ENCODE peak calls at places on chromosomes 13 and 19, in four cellular contexts. B, S, F and U are unnamed samples.

GRCh38 chr13:105914637-105915036 is 620.8 kb downstream of the EFNB2 start:
- DNase-seq in B (no peak), S (peak; percentile 95), F (no peak), U (peak; percentile 38)

GRCh38 chr13:27211771-27212364 is 39.5 kb upstream of the RPL21 start:
- DNase-seq in B (no peak), S (peak; percentile 86), F (no peak), U (peak; percentile 5)

GRCh38 chr13:43054803-43055802 is 31.7 kb downstream of the DNAJC15 start:
- DNase-seq in B (peak; percentile 70), S (peak; percentile 87), F (peak; percentile 43), U (no peak)

GRCh38 chr19:35436477-35437141 is 11.4 kb upstream of the FFAR2 start:
- DNase-seq in B (no peak), S (no peak), F (no peak), U (peak; percentile 60)

GRCh38 chr19:6413291-6413690 is 11.3 kb downstream of the KHSRP start:
- DNase-seq in B (no peak), S (no peak), F (no peak), U (no peak)

GRCh38 chr13:27182844-27183497 is 11.4 kb upstream of the USP12 start:
- DNase-seq in B (no peak), S (peak; percentile 95), F (no peak), U (peak; percentile 53)

GRCh38 chr19:30434797-30435594 is 62.8 kb downstream of the ZNF536 start:
- DNase-seq in B (no peak), S (no peak), F (no peak), U (no peak)

GRCh38 chr19:40365613-40366401 is 17.3 kb downstream of the PLD3 start:
- DNase-seq in B (peak; percentile 87), S (peak; percentile 71), F (peak; percentile 93), U (no peak)

GRCh38 chr19:28426110-28426901 is 786.6 kb downstream of the UQCRFS1 start:
- DNase-seq in B (no peak), S (no peak), F (no peak), U (no peak)

GRCh38 chr19:44904426-44904994 is 1.1 kb upstream of the APOE start:
- DNase-seq in B (no peak), S (no peak), F (peak; percentile 68), U (no peak)

GRCh38 chr19:868458-869244 is 9.2 kb downstream of the CFD start:
- DNase-seq in B (no peak), S (no peak), F (no peak), U (no peak)

GRCh38 chr19:6970021-6970420 is 51.2 kb downstream of the MBD3L2B start:
- DNase-seq in B (no peak), S (no peak), F (no peak), U (no peak)

GRCh38 chr19:15402411-15403150 is 16.2 kb downstream of the AKAP8L start:
- DNase-seq in B (no peak), S (no peak), F (no peak), U (no peak)

GRCh38 chr19:10418281-10419199 is 1.8 kb upstream of the PDE4A start:
- DNase-seq in B (peak; percentile 62), S (no peak), F (peak; percentile 56), U (no peak)

GRCh38 chr19:45881909-45882528 is 3.9 kb downstream of the IRF2BP1 start:
- DNase-seq in B (no peak), S (no peak), F (peak; percentile 76), U (no peak)

GRCh38 chr19:34837262-34837661 is 64.2 kb upstream of the ZNF599 start:
- DNase-seq in B (no peak), S (no peak), F (no peak), U (no peak)

GRCh38 chr13:45325806-45326205 is 15.2 kb downstream of the TPT1 start:
- DNase-seq in B (no peak), S (peak; percentile 97), F (no peak), U (peak; percentile 49)

DNA sequence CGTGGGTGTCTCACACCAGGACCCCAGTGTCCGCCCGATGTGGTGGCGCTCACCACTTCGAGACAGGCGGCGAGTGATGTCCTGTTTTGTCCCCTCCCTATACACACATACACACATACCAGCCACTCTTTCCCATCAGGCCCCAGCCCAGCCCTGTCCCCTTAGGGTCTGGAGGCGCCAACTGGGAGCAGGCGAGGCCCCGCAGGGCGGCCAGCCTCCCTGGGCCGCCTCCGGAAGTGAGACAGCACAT is 38.1 kb upstream of the NANOS3 start:
- DNase-seq in B (no peak), S (no peak), F (peak; percentile 40), U (no peak)
- H3K4ac ChIP-seq in B (peak overlapping the region; percentile 38), S (peak overlapping the region; percentile 95), F (no peak overlapping the region), U (peak overlapping the region; percentile 98)

GRCh38 chr13:59607780-59608233 is 555.9 kb downstream of the DIAPH3 start:
- DNase-seq in B (no peak), S (no peak), F (no peak), U (peak; percentile 55)
- H3K4me2 ChIP-seq in B (no peak overlapping the region), S (no peak overlapping the region), F (no peak overlapping the region), U (no peak overlapping the region)

GRCh38 chr19:51689751-51690358 is 3.3 kb upstream of the SPACA6 start:
- DNase-seq in B (peak; percentile 68), S (no peak), F (peak; percentile 84), U (peak; percentile 51)
- H3K4ac ChIP-seq in B (no peak overlapping the region), S (peak overlapping the region; percentile 99), F (no peak overlapping the region), U (peak overlapping the region; percentile 99)

GRCh38 chr19:5046339-5047039 is 77.6 kb downstream of the KDM4B start:
- DNase-seq in B (no peak), S (peak; percentile 40), F (no peak), U (no peak)
- H3K4me2 ChIP-seq in B (no peak overlapping the region), S (peak overlapping the region; percentile 1), F (no peak overlapping the region), U (no peak overlapping the region)

GRCh38 chr13:113860579-113861432 is 3.1 kb downstream of the GAS6 start:
- DNase-seq in B (no peak), S (no peak), F (peak; percentile 80), U (no peak)
- H3K4ac ChIP-seq in B (no peak overlapping the region), S (peak overlapping the region; percentile 89), F (no peak overlapping the region), U (no peak overlapping the region)

GRCh38 chr13:101453784-101454201 is 1.3 kb downstream of the ITGBL1 start:
- DNase-seq in B (no peak), S (no peak), F (peak; percentile 55), U (no peak)

GRCh38 chr13:101450749-101451130 is 1.7 kb upstream of the ITGBL1 start:
- DNase-seq in B (no peak), S (no peak), F (no peak), U (no peak)

GRCh38 chr13:101449971-101450748 is 2.3 kb upstream of the ITGBL1 start:
- DNase-seq in B (no peak), S (peak; percentile 93), F (no peak), U (peak; percentile 58)

GRCh38 chr13:101452519-101453485 is at the start of gene ITGBL1:
- DNase-seq in B (no peak), S (peak; percentile 25), F (no peak), U (no peak)

GRCh38 chr13:101451641-101452040 is 834 bp upstream of the ITGBL1 start:
- DNase-seq in B (no peak), S (no peak), F (no peak), U (no peak)
- H3K4me2 ChIP-seq in B (no peak overlapping the region), S (no peak overlapping the region), F (no peak overlapping the region), U (no peak overlapping the region)

GRCh38 chr19:54030895-54031586 is 32.7 kb downstream of the VSTM1 start:
- DNase-seq in B (no peak), S (peak; percentile 24), F (no peak), U (no peak)
- H3K4ac ChIP-seq in B (no peak overlapping the region), S (no peak overlapping the region), F (no peak overlapping the region), U (no peak overlapping the region)

GRCh38 chr13:94712812-94713555 is 639 bp upstream of the SOX21 start:
- DNase-seq in B (no peak), S (peak; percentile 46), F (peak; percentile 64), U (no peak)
- H3K4me2 ChIP-seq in B (peak overlapping the region; percentile 41), S (peak overlapping the region; percentile 37), F (peak overlapping the region; percentile 52), U (peak overlapping the region; percentile 81)